ENCODE peak calls at places on chromosomes 4 and X, in eight cellular contexts. W is left ventricle myocardium inferior, H is adrenal gland, Q is PC-9, T is uterus, R is foreskin fibroblast, L is skeletal muscle cell, Z is neural progenitor cell. O is an unnamed sample.

GRCh38 chrX:153969904-153970397 is 1.7 kb downstream of the HCFC1 start:
- DNase-seq in W (no peak), H (no peak), Q (peak), T (no peak), R (no peak), L (no peak), Z (no peak), O (no peak)

GRCh38 chr4:153217440-153217839 is 13.2 kb downstream of the TRIM2 start:
- DNase-seq in W (no peak), H (no peak), Q (no peak), T (no peak), R (peak), L (peak), Z (no peak), O (no peak)

GRCh38 chr4:107666134-107666533 is 53.9 kb downstream of the PAPSS1 start:
- DNase-seq in W (no peak), H (no peak), Q (no peak), T (no peak), R (peak), L (no peak), Z (peak), O (no peak)

GRCh38 chr4:126890994-126891393 is 741.8 kb upstream of the INTU start:
- DNase-seq in W (no peak), H (no peak), Q (no peak), T (peak), R (peak), L (peak), Z (peak), O (peak)

GRCh38 chrX:5746231-5746630 is 482.4 kb downstream of the NLGN4X start:
- DNase-seq in W (no peak), H (no peak), Q (no peak), T (no peak), R (no peak), L (no peak), Z (no peak), O (no peak)

GRCh38 chr4:129988957-129989356 is 893.0 kb downstream of the C4orf33 start:
- DNase-seq in W (no peak), H (no peak), Q (no peak), T (no peak), R (no peak), L (no peak), Z (no peak), O (no peak)

GRCh38 chr4:41509411-41510008 is 28.4 kb upstream of the LIMCH1 start:
- DNase-seq in W (peak), H (no peak), Q (no peak), T (no peak), R (no peak), L (no peak), Z (no peak), O (no peak)

GRCh38 chr4:42492977-42493376 is 95.7 kb downstream of the SHISA3 start:
- DNase-seq in W (no peak), H (no peak), Q (no peak), T (no peak), R (no peak), L (no peak), Z (no peak), O (no peak)

GRCh38 chrX:68462653-68463052 is 29.4 kb upstream of the OPHN1 start:
- DNase-seq in W (no peak), H (peak), Q (no peak), T (peak), R (peak), L (peak), Z (peak), O (peak)

GRCh38 chrX:2549874-2550273 is 49.1 kb upstream of the DHRSX start:
- DNase-seq in W (no peak), H (no peak), Q (no peak), T (no peak), R (no peak), L (no peak), Z (no peak), O (no peak)

GRCh38 chr4:150108693-150109092 is 30.4 kb downstream of the DCLK2 start:
- DNase-seq in W (no peak), H (no peak), Q (no peak), T (no peak), R (no peak), L (no peak), Z (no peak), O (no peak)

GRCh38 chr4:15479089-15479912 is 9.6 kb downstream of the CC2D2A start:
- DNase-seq in W (no peak), H (peak), Q (peak), T (peak), R (peak), L (peak), Z (peak), O (peak)

GRCh38 chr4:78749972-78750727 is 26.0 kb upstream of the BMP2K start:
- DNase-seq in W (no peak), H (no peak), Q (no peak), T (no peak), R (no peak), L (no peak), Z (no peak), O (no peak)

GRCh38 chr4:83043801-83044407 is 8.9 kb downstream of the COPS4 start:
- DNase-seq in W (no peak), H (no peak), Q (no peak), T (peak), R (peak), L (no peak), Z (no peak), O (peak)

GRCh38 chrX:129768586-129769466 is 10.9 kb upstream of the SASH3 start:
- DNase-seq in W (no peak), H (no peak), Q (no peak), T (no peak), R (no peak), L (no peak), Z (no peak), O (no peak)

GRCh38 chrX:135421932-135422809 is at the start of gene SMIM10L2A:
- DNase-seq in W (no peak), H (no peak), Q (no peak), T (no peak), R (no peak), L (no peak), Z (no peak), O (no peak)
- H3K4me3 ChIP-seq in W (peak), H (peak), Q (no peak), T (peak), R (peak), L (peak), Z (peak), O (peak)

GRCh38 chr4:163544407-163545038 is 50.0 kb downstream of the TMA16 start:
- DNase-seq in W (peak), H (peak), Q (peak), T (peak), R (peak), L (no peak), Z (peak), O (peak)
- H3K4me3 ChIP-seq in W (peak), H (peak), Q (peak), T (peak), R (peak), L (peak), Z (no peak), O (peak)

GRCh38 chr4:16757080-16757521 is 141.3 kb downstream of the LDB2 start:
- DNase-seq in W (no peak), H (no peak), Q (no peak), T (no peak), R (no peak), L (no peak), Z (no peak), O (no peak)
- H3K4me3 ChIP-seq in W (no peak), H (no peak), Q (no peak), T (no peak), R (no peak), L (no peak), Z (no peak), O (no peak)

DNA sequence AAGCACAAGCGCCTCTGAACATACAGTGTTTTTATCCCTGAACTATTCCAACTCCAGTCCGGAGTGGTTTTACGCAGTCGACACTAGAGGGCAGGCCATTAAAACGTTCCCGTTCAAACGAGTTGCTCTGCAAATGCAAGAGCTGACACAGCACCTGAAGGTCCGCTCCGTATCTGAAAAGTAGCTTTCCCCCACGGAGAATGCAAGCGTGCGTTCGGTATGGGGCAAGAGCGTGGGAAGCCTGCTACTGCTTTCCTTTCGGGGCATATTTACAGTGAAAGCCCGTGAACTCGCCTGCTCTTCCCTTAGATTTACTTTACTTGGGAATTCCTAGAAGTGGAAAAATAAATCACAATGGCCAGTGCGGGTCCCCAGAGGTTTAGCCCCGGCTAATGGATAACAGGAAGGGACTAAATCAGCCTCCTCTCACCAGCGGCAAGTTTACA is 190.8 kb downstream of the TSPAN5 start:
- DNase-seq in W (peak), H (peak), Q (peak), T (peak), R (peak), L (peak), Z (peak), O (peak)
- H3K4me3 ChIP-seq in W (peak), H (peak), Q (peak), T (peak), R (peak), L (peak), Z (peak), O (peak)

GRCh38 chr4:122775039-122775438 is 42.5 kb downstream of the BBS12 start:
- DNase-seq in W (no peak), H (no peak), Q (no peak), T (no peak), R (no peak), L (no peak), Z (no peak), O (no peak)

GRCh38 chr4:122775987-122776836 is 43.7 kb downstream of the BBS12 start:
- DNase-seq in W (no peak), H (no peak), Q (no peak), T (no peak), R (no peak), L (no peak), Z (no peak), O (no peak)

GRCh38 chr4:122773021-122773420 is 40.5 kb downstream of the BBS12 start:
- DNase-seq in W (no peak), H (no peak), Q (no peak), T (no peak), R (no peak), L (no peak), Z (no peak), O (no peak)

GRCh38 chr4:122776916-122777315 is 44.4 kb downstream of the BBS12 start:
- DNase-seq in W (no peak), H (no peak), Q (no peak), T (no peak), R (no peak), L (no peak), Z (no peak), O (no peak)

DNA sequence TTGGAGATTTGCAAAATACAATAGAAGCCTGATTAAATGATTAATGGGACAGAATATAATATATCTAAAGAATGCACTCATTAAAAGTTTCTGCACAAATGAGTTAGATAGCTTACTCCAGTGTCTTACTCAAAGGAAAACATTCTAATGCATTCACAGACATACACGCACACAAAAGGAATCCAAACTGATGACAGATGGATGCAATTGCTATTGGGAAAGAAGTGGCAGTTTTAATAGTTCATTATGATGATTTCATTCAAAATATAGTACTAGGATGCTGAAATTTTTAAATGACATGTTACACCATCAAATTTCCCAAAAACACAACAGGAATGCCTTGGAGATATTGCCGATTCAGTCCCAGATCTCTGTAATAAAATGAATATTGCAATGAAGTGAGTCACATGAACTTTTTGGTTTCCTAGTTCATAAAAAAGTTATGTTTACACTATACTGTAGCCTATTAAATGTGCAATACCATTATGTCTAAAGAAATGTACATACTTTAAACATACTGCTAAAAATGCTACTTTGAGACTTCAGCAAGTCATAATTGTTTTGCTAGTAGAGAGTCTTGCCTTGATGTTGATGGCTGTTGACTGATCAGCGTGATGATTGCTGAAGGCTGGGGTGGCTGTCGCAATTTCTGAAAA is 45.5 kb downstream of the BBS12 start:
- DNase-seq in W (no peak), H (no peak), Q (no peak), T (no peak), R (peak), L (peak), Z (no peak), O (peak)
- H3K4me3 ChIP-seq in W (no peak), H (no peak), Q (no peak), T (no peak), R (no peak), L (no peak), Z (no peak), O (no peak)

O was measured in brain microvascular endothelial cell.